ENCODE peak calls at places on chromosomes 3 and 15, in four cellular contexts. W is pulmonary artery endothelial cell, P is activated T-helper 1 cell treated with Interleukin-2 at 50 U/mL for 16 hours, S is GM23248. Y is an unnamed sample.

GRCh38 chr15:46365612-46366011 is 730.8 kb downstream of the SQOR start:
- DNase-seq in W (no peak), P (no peak), S (peak), Y (no peak)

GRCh38 chr15:96771035-96771434 is 440.5 kb downstream of the NR2F2 start:
- DNase-seq in W (no peak), P (no peak), S (no peak), Y (no peak)

GRCh38 chr3:53899730-53900129 is 8.1 kb upstream of the SELENOK start:
- DNase-seq in W (no peak), P (no peak), S (no peak), Y (no peak)

GRCh38 chr3:125351814-125352456 is 23.2 kb downstream of the ZNF148 start:
- DNase-seq in W (no peak), P (no peak), S (peak), Y (no peak)

GRCh38 chr3:124467980-124468902 is 262.0 kb upstream of the UMPS start:
- DNase-seq in W (no peak), P (no peak), S (peak), Y (no peak)

GRCh38 chr3:197951392-197951990 is 1.5 kb downstream of the RPL35A start:
- DNase-seq in W (no peak), P (no peak), S (no peak), Y (no peak)

GRCh38 chr3:134038071-134038491 is 8.4 kb upstream of the SLCO2A1 start:
- DNase-seq in W (no peak), P (no peak), S (no peak), Y (no peak)

GRCh38 chr3:146504546-146505197 is 35.3 kb upstream of the PLSCR2 start:
- DNase-seq in W (no peak), P (no peak), S (no peak), Y (no peak)

GRCh38 chr3:77038928-77039605 is 832 bp upstream of the ROBO2 start:
- DNase-seq in W (no peak), P (no peak), S (peak), Y (no peak)

GRCh38 chr15:62841269-62841628 is 201.3 kb upstream of the TPM1 start:
- DNase-seq in W (no peak), P (no peak), S (peak), Y (no peak)

GRCh38 chr3:34005886-34006285 is 207.5 kb downstream of the PDCD6IP start:
- DNase-seq in W (no peak), P (no peak), S (peak), Y (no peak)

GRCh38 chr3:13069495-13069894 is 3.7 kb downstream of the IQSEC1 start:
- DNase-seq in W (no peak), P (peak), S (no peak), Y (peak)